ENCODE peak calls at places on chromosome 11, in four cellular contexts. C is GM13977, H is glutamatergic neuron, F is HFFc6. O is an unnamed sample.

GRCh38 chr11:83051760-83052671 is 19.7 kb downstream of the RAB30 start:
- DNase-seq in C (no peak), F (peak), H (no peak), O (no peak)

GRCh38 chr11:2933376-2934056 is 4.3 kb upstream of the PHLDA2 start:
- DNase-seq in F (peak), H (peak), C (no peak), O (no peak)

GRCh38 chr11:67332081-67332691 is 21.2 kb downstream of the POLD4 start:
- DNase-seq in C (no peak), F (no peak), H (no peak), O (no peak)

GRCh38 chr11:6693342-6694228 is 10.4 kb upstream of the MRPL17 start:
- DNase-seq in F (peak), C (no peak), H (no peak), O (peak)

GRCh38 chr11:134037093-134037908 is 31.6 kb upstream of the JAM3 start:
- DNase-seq in C (peak), H (peak), F (peak), O (peak)

GRCh38 chr11:100080821-100081220 is 606.3 kb upstream of the ARHGAP42 start:
- DNase-seq in F (no peak), C (no peak), H (no peak), O (no peak)

GRCh38 chr11:67022341-67022933 is 497 bp upstream of the SYT12 start:
- DNase-seq in C (no peak), H (no peak), F (no peak), O (peak)

GRCh38 chr11:61754534-61755482 is 2.4 kb downstream of the MYRF start:
- DNase-seq in F (no peak), H (no peak), C (no peak), O (no peak)

GRCh38 chr11:79082280-79082679 is 358.6 kb downstream of the TENM4 start:
- DNase-seq in H (no peak), F (no peak), C (no peak), O (no peak)

GRCh38 chr11:10934293-10934850 is 76.5 kb upstream of the ZBED5 start:
- DNase-seq in H (no peak), F (no peak), C (no peak), O (no peak)

GRCh38 chr11:74754507-74755255 is 6.0 kb downstream of the RNF169 start:
- DNase-seq in C (peak), F (peak), H (no peak), O (no peak)

GRCh38 chr11:60345489-60345888 is 18.4 kb downstream of the MS4A6E start:
- DNase-seq in F (no peak), H (peak), C (no peak), O (no peak)

GRCh38 chr11:69661413-69661715 is 13.8 kb downstream of the LTO1 start:
- DNase-seq in H (no peak), F (no peak), C (no peak), O (no peak)

GRCh38 chr11:122933434-122933833 is 48.2 kb downstream of the BSX start:
- DNase-seq in H (no peak), C (no peak), F (no peak), O (no peak)

GRCh38 chr11:44149651-44150050 is 54.2 kb downstream of the EXT2 start:
- DNase-seq in C (no peak), H (no peak), F (no peak), O (no peak)

GRCh38 chr11:130761560-130762220 is 154.6 kb downstream of the SNX19 start:
- DNase-seq in H (no peak), C (no peak), F (no peak), O (no peak)

GRCh38 chr11:85746640-85747039 is 60.6 kb upstream of the CCDC89 start:
- DNase-seq in F (no peak), C (no peak), H (no peak), O (no peak)

GRCh38 chr11:18171377-18172000 is 1.1 kb upstream of the MRGPRX4 start:
- DNase-seq in C (no peak), H (peak), F (peak), O (no peak)

GRCh38 chr11:10654211-10655150 is 39.1 kb downstream of the IRAG1 start:
- DNase-seq in C (peak), F (peak), H (no peak), O (no peak)

GRCh38 chr11:102476812-102477211 is 24.2 kb upstream of the TMEM123 start:
- DNase-seq in C (no peak), F (no peak), H (no peak), O (no peak)

GRCh38 chr11:121421149-121421906 is 30.8 kb upstream of the SORL1 start:
- DNase-seq in H (no peak), F (no peak), C (no peak), O (no peak)

GRCh38 chr11:45931739-45932138 is 9.3 kb downstream of the LARGE2 start:
- DNase-seq in C (no peak), F (no peak), H (no peak), O (no peak)

GRCh38 chr11:76380977-76381719 is at the start of the genes GVQW3 and THAP12:
- DNase-seq in F (peak), C (peak), H (peak), O (peak)

GRCh38 chr11:111520565-111520964 is 6.0 kb downstream of the HOATZ start:
- DNase-seq in H (no peak), C (no peak), F (peak), O (no peak)

GRCh38 chr11:125772834-125773505 is 5.7 kb downstream of the PATE2 start:
- DNase-seq in C (no peak), F (peak), H (no peak), O (no peak)

GRCh38 chr11:6414874-6415328 is 4.0 kb downstream of the APBB1 start:
- DNase-seq in C (no peak), F (no peak), H (no peak), O (no peak)

GRCh38 chr11:2142762-2143202 is 3.6 kb upstream of the IGF2 start:
- DNase-seq in H (no peak), C (peak), F (peak), O (no peak)

GRCh38 chr11:100932474-100933100 is 197.0 kb downstream of the PGR start:
- DNase-seq in H (no peak), F (peak), C (peak), O (no peak)

GRCh38 chr11:115454525-115454924 is 49.7 kb downstream of the CADM1 start:
- DNase-seq in F (no peak), C (no peak), H (no peak), O (no peak)

GRCh38 chr11:69808708-69809107 is 10.5 kb downstream of the FGF3 start:
- DNase-seq in C (no peak), H (no peak), F (no peak), O (no peak)

GRCh38 chr11:64444838-64445441 is 86.0 kb downstream of the RPS6KA4 start:
- DNase-seq in F (peak), H (no peak), C (no peak), O (no peak)

GRCh38 chr11:87897921-87898320 is 277.3 kb downstream of the RAB38 start:
- DNase-seq in H (no peak), C (no peak), F (no peak), O (no peak)

GRCh38 chr11:87895021-87895420 is 280.2 kb downstream of the RAB38 start:
- DNase-seq in H (no peak), C (no peak), F (no peak), O (no peak)

GRCh38 chr11:87892291-87892690 is 283.0 kb downstream of the RAB38 start:
- DNase-seq in C (no peak), F (no peak), H (no peak), O (no peak)

GRCh38 chr11:87901366-87901765 is 273.9 kb downstream of the RAB38 start:
- DNase-seq in F (no peak), C (no peak), H (no peak), O (no peak)

GRCh38 chr11:87897079-87897478 is 278.2 kb downstream of the RAB38 start:
- DNase-seq in F (no peak), C (no peak), H (no peak), O (no peak)
- TF ChIP-seq CTCF in F (no peak), C (no peak), H (no peak), O (no peak)

DNA sequence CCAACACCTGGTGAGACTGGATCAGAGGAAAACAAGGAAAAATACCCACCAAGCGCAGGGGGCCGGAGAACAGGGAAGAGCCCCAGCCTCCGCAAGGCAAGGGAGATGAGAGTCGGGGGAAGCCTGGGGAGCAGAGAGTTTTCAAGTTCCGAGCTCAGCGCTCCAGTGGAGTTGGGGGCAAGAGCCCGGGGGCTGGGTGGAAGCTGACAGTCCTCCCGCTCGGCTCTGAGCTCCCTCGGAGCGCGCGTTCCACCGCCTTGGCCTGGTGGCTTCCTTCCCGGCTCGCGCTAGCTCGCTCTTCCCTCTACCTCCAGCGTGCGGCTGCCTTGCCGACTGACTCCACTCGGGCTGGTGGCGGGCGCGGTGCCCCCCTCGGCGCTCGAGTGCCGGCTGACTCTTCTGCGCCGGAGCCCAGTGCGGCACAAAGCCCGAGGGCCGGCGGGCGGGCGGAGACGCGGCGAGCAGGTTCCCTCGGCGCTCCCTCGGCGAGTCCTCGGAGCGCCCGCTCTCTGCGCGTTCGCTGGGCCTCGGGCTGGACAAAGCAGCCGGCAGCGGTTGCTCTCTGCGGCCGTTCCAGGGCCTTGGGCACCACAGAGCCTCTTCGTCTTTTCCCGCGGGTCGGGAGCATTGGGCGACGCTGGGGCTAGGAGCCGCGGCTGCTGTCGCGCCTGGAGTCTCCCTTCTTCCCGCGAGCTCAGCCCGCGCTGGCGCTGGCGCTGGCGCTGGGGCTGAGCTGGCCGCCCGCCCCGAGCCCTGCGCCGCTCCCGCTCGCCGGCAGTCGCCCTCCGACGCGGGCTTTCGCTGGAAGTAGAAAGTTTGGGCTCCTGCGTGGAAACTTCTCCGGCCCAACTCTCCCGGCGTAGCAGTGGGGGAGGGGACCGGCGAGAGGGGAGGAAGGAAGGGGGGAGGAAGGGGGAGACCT is 1.0 kb downstream of the PAX6 start:
- DNase-seq in C (peak), H (peak), F (no peak), O (no peak)
- TF ChIP-seq CTCF in C (no peak), H (no peak), F (no peak), O (no peak)

DNA sequence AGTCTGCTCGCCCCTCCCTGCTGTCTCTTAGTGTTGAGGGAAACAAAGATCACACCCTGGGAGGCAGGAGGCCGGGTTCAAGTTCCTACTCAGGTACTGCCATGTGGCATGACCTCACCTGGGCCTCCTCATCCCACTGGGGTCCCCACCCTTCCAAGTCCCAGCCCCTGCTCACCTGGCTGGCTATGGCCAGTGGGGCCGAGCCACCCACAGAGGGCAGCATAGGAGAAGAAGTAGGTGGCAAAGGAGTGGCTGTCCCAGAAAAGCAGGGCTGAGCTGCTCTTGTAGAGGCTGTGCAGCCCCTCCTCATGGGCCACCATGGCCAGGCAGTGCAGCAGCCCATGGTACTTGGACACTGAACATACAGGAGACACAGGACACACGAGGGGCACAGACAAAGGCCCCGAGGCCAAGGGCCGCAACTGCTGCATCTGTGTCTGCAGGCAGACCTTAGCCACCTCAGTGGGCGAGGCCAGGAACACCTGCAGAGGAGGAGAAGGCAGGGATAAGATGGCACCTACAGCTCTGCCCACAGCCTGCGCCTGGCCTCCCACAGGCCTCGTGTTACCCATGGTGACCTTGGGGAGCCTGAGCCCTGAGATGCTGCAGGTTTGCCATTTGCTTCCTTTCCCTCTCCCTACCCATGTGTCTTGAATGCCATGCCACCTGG is 50.6 kb upstream of the MPEG1 start:
- DNase-seq in H (no peak), C (no peak), F (no peak), O (no peak)
- TF ChIP-seq CTCF in H (no peak), C (peak), F (no peak), O (no peak)

DNA sequence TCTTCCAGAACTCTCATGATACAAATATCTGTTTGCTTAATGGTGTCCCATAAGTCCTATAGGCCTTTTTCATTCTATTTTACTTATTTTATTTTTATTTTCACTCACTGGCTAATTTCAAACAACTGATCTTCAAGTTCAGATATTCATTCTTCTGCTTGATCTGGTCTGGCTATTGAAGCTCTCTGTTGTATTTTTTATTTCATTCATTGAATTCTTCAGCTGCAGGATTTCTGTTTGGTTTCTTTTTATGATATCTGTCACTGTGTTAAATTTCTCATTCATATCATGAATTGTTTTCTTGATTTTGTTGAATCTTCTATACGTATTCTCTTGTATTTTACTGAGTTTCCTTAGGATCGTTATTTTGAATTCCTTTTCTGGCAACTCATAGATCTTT is 2.6 kb upstream of the OR10A3 start:
- DNase-seq in F (no peak), C (no peak), H (no peak), O (no peak)
- TF ChIP-seq CTCF in F (no peak), C (no peak), H (no peak), O (no peak)

GRCh38 chr11:73464347-73464746 is 88.1 kb downstream of the RELT start:
- DNase-seq in H (no peak), F (no peak), C (no peak), O (no peak)
- TF ChIP-seq CTCF in H (no peak), F (no peak), C (no peak), O (no peak)